ENCODE peak calls at places on chromosomes 3 and 15, in five cellular contexts. L, P, Q, Z and R are unnamed samples.

GRCh38 chr3:19543212-19543841 is 390.7 kb downstream of the EFHB start:
- DNase-seq in L (peak), P (no peak), Q (peak), Z (peak), R (no peak)

GRCh38 chr3:57557088-57557537 is 1.0 kb downstream of the PDE12 start:
- DNase-seq in L (peak), P (peak), Q (peak), Z (peak), R (no peak)

GRCh38 chr3:152043620-152044019 is 170.2 kb downstream of the SUCNR1 start:
- DNase-seq in L (no peak), P (no peak), Q (no peak), Z (no peak), R (no peak)

GRCh38 chr3:172369590-172370259 is 78.5 kb downstream of the GHSR start:
- DNase-seq in L (no peak), P (no peak), Q (no peak), Z (no peak), R (no peak)

GRCh38 chr3:85560088-85560790 is 601.5 kb downstream of the CADM2 start:
- DNase-seq in L (peak), P (peak), Q (peak), Z (no peak), R (no peak)

GRCh38 chr3:108035751-108036150 is 55.1 kb downstream of the CD47 start:
- DNase-seq in L (no peak), P (no peak), Q (no peak), Z (no peak), R (no peak)

GRCh38 chr3:70973558-70973957 is 610.0 kb downstream of the FOXP1 start:
- DNase-seq in L (peak), P (peak), Q (no peak), Z (no peak), R (no peak)

GRCh38 chr3:34396288-34396687 is 597.9 kb downstream of the PDCD6IP start:
- DNase-seq in L (no peak), P (no peak), Q (no peak), Z (no peak), R (no peak)

GRCh38 chr3:48960841-48961413 is 29.1 kb upstream of the P4HTM start:
- DNase-seq in L (no peak), P (peak), Q (no peak), Z (no peak), R (no peak)

GRCh38 chr3:98744283-98744682 is 18.9 kb upstream of the ST3GAL6 start:
- DNase-seq in L (peak), P (no peak), Q (no peak), Z (no peak), R (no peak)

GRCh38 chr3:19815805-19816204 is 118.2 kb downstream of the EFHB start:
- DNase-seq in L (no peak), P (no peak), Q (no peak), Z (peak), R (no peak)

GRCh38 chr15:39920510-39921273 is 626 bp upstream of the GPR176 start:
- DNase-seq in L (peak), P (peak), Q (peak), Z (peak), R (no peak)

GRCh38 chr3:110066201-110066600 is 728.9 kb upstream of the DPPA4 start:
- DNase-seq in L (no peak), P (no peak), Q (no peak), Z (no peak), R (no peak)

GRCh38 chr3:11136871-11137626 is 17.2 kb upstream of the HRH1 start:
- DNase-seq in L (peak), P (peak), Q (peak), Z (no peak), R (peak)

GRCh38 chr3:132507657-132508056 is 89.4 kb upstream of the ACKR4 start:
- DNase-seq in L (no peak), P (no peak), Q (no peak), Z (no peak), R (no peak)

GRCh38 chr3:13708871-13709595 is 160.1 kb downstream of the FBLN2 start:
- DNase-seq in L (no peak), P (no peak), Q (no peak), Z (no peak), R (no peak)

GRCh38 chr3:120683213-120683612 is 1.2 kb upstream of the HGD start:
- DNase-seq in L (no peak), P (no peak), Q (peak), Z (no peak), R (no peak)

GRCh38 chr15:101043911-101044624 is 124.9 kb downstream of the LRRK1 start:
- DNase-seq in L (no peak), P (no peak), Q (no peak), Z (no peak), R (no peak)

GRCh38 chr15:69921626-69922624 is 175.8 kb downstream of the TLE3 start:
- DNase-seq in L (no peak), P (no peak), Q (no peak), Z (no peak), R (no peak)

GRCh38 chr15:48667701-48668100 is 22.2 kb upstream of the FBN1 start:
- DNase-seq in L (peak), P (peak), Q (no peak), Z (no peak), R (no peak)

GRCh38 chr3:15319575-15319974 is 12.8 kb downstream of the SH3BP5 start:
- DNase-seq in L (no peak), P (peak), Q (no peak), Z (no peak), R (no peak)

GRCh38 chr3:81622395-81622794 is 139.1 kb downstream of the GBE1 start:
- DNase-seq in L (no peak), P (no peak), Q (no peak), Z (no peak), R (no peak)

GRCh38 chr3:45367451-45367850 is 20.9 kb upstream of the LARS2 start:
- DNase-seq in L (peak), P (peak), Q (no peak), Z (no peak), R (no peak)

GRCh38 chr15:101293122-101293521 is 1.9 kb downstream of the SNRPA1 start:
- DNase-seq in L (peak), P (no peak), Q (no peak), Z (no peak), R (no peak)

GRCh38 chr3:107523361-107524213 is 825 bp downstream of the BBX start:
- DNase-seq in L (peak), P (peak), Q (peak), Z (peak), R (peak)

GRCh38 chr3:148772835-148773234 is 54.8 kb upstream of the CPB1 start:
- DNase-seq in L (no peak), P (no peak), Q (no peak), Z (no peak), R (no peak)

GRCh38 chr15:57505949-57506391 is 85.7 kb upstream of the MYZAP start:
- DNase-seq in L (peak), P (peak), Q (no peak), Z (no peak), R (peak)

GRCh38 chr3:188150982-188151381 is 3.0 kb upstream of the LPP start:
- DNase-seq in L (no peak), P (no peak), Q (no peak), Z (no peak), R (no peak)

GRCh38 chr3:54225841-54226528 is 103.6 kb downstream of the CACNA2D3 start:
- DNase-seq in L (no peak), P (no peak), Q (no peak), Z (no peak), R (no peak)

GRCh38 chr3:175105066-175105465 is 245.9 kb downstream of the NAALADL2 start:
- DNase-seq in L (peak), P (peak), Q (no peak), Z (no peak), R (no peak)

GRCh38 chr3:175108012-175108411 is 248.9 kb downstream of the NAALADL2 start:
- DNase-seq in L (no peak), P (no peak), Q (no peak), Z (no peak), R (no peak)

GRCh38 chr3:175107231-175107630 is 248.1 kb downstream of the NAALADL2 start:
- DNase-seq in L (no peak), P (peak), Q (no peak), Z (peak), R (no peak)

GRCh38 chr3:175108613-175109151 is 249.5 kb downstream of the NAALADL2 start:
- DNase-seq in L (peak), P (no peak), Q (no peak), Z (no peak), R (no peak)

GRCh38 chr3:175111036-175111435 is 251.9 kb downstream of the NAALADL2 start:
- DNase-seq in L (no peak), P (peak), Q (no peak), Z (no peak), R (no peak)
- TF ChIP-seq EZH2 in L (no peak), P (no peak), Q (no peak), Z (no peak), R (no peak)

GRCh38 chr15:85733415-85733814 is 61.3 kb downstream of the KLHL25 start:
- DNase-seq in L (no peak), P (peak), Q (no peak), Z (no peak), R (no peak)

GRCh38 chr15:85725564-85725963 is 69.2 kb downstream of the KLHL25 start:
- DNase-seq in L (no peak), P (no peak), Q (no peak), Z (no peak), R (no peak)

GRCh38 chr15:85727068-85727467 is 67.7 kb downstream of the KLHL25 start:
- DNase-seq in L (no peak), P (peak), Q (no peak), Z (no peak), R (no peak)

GRCh38 chr15:85726446-85726845 is 68.3 kb downstream of the KLHL25 start:
- DNase-seq in L (no peak), P (no peak), Q (no peak), Z (no peak), R (no peak)

GRCh38 chr15:85730001-85730820 is 64.5 kb downstream of the KLHL25 start:
- DNase-seq in L (peak), P (peak), Q (peak), Z (peak), R (peak)
- H3K27ac ChIP-seq in L (no peak), P (peak), Q (no peak), Z (no peak), R (no peak)

GRCh38 chr3:134427400-134428111 is 53.3 kb upstream of the AMOTL2 start:
- DNase-seq in L (peak), P (peak), Q (peak), Z (no peak), R (peak)
- H2AFZ ChIP-seq in L (peak), P (no peak), Q (no peak), Z (no peak), R (peak)

GRCh38 chr15:74134387-74135027 is 4.1 kb downstream of the ISLR2 start:
- DNase-seq in L (no peak), P (peak), Q (no peak), Z (peak), R (no peak)

GRCh38 chr15:74131618-74132191 is 1.3 kb downstream of the ISLR2 start:
- DNase-seq in L (no peak), P (no peak), Q (no peak), Z (no peak), R (no peak)

GRCh38 chr15:74133703-74134386 is 3.5 kb downstream of the ISLR2 start:
- DNase-seq in L (no peak), P (no peak), Q (no peak), Z (peak), R (no peak)

GRCh38 chr15:74132681-74133070 is 2.3 kb downstream of the ISLR2 start:
- DNase-seq in L (no peak), P (peak), Q (no peak), Z (peak), R (no peak)

DNA sequence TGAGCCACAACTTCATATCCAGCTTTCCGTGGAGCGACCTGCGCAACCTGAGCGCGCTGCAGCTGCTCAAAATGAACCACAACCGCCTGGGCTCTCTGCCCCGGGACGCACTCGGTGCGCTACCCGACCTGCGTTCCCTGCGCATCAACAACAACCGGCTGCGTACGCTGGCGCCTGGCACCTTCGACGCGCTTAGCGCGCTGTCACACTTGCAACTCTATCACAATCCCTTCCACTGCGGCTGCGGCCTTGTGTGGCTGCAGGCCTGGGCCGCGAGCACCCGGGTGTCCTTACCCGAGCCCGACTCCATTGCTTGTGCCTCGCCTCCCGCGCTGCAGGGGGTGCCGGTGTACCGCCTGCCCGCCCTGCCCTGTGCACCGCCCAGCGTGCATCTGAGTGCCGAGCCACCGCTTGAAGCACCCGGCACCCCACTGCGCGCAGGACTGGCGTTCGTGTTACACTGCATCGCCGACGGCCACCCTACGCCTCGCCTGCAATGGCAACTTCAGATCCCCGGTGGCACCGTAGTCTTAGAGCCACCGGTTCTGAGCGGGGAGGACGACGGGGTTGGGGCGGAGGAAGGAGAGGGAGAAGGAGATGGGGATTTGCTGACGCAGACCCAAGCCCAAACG is 2.8 kb downstream of the ISLR2 start:
- DNase-seq in L (no peak), P (no peak), Q (no peak), Z (peak), R (no peak)
- TF ChIP-seq EZH2 in L (no peak), P (peak), Q (no peak), Z (peak), R (no peak)

GRCh38 chr15:78073026-78073425 is 4.5 kb downstream of the TBC1D2B start:
- DNase-seq in L (no peak), P (no peak), Q (no peak), Z (no peak), R (no peak)
- H3K27ac ChIP-seq in L (no peak), P (peak), Q (peak), Z (no peak), R (no peak)

DNA sequence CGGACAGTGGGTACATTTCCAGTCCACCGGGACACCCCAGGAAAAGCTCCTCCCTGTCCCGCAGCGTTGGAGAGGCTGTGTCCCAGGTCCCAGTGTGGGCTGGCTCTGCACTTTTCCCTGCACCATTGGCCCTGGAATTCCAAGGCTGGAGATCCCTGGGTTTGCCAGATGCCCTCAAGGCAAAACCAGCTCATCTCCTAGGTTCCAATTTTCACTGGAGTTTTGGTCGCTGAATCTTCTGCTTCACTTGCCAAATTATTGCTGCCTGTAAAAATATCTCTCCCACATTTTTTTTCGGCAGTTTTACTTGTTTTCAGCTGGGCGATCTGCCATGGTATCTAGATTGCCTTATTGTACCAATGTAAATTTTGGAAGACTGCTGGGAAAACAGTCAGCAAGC is 150.8 kb upstream of the ATP10A start:
- DNase-seq in L (peak), P (no peak), Q (no peak), Z (no peak), R (no peak)
- H2AFZ ChIP-seq in L (no peak), P (no peak), Q (no peak), Z (no peak), R (no peak)

GRCh38 chr3:52244061-52244628 is 1.4 kb upstream of the PPM1M start:
- DNase-seq in L (peak), P (peak), Q (no peak), Z (no peak), R (peak)

GRCh38 chr3:52246728-52247454 is 1.3 kb downstream of the PPM1M start:
- DNase-seq in L (no peak), P (no peak), Q (no peak), Z (no peak), R (no peak)

GRCh38 chr3:52247455-52248164 is 2.1 kb downstream of the PPM1M start:
- DNase-seq in L (no peak), P (no peak), Q (no peak), Z (no peak), R (no peak)

GRCh38 chr3:52246264-52246620 is 683 bp downstream of the PPM1M start:
- DNase-seq in L (no peak), P (no peak), Q (no peak), Z (no peak), R (no peak)

GRCh38 chr3:52245322-52246263 is at the start of gene PPM1M:
- DNase-seq in L (peak), P (peak), Q (no peak), Z (peak), R (peak)
- TF ChIP-seq EZH2 in L (no peak), P (no peak), Q (no peak), Z (peak), R (no peak)